ENCODE peak calls at places on chromosomes 12 and 14, in seven cellular contexts. F, J, E, W, H, T and A are unnamed samples.
A peak's percentile ranks its signal among the peaks of the same experiment; 100 is the strongest.

GRCh38 chr12:105590571-105590970 is 260.1 kb downstream of the C12orf75 start:
- DNase-seq in F (no peak), J (no peak), E (no peak), W (no peak), H (no peak), T (no peak), A (no peak)

GRCh38 chr14:20998674-20999366 is at the start of gene SLC39A2:
- DNase-seq in F (no peak), J (peak; percentile 59), E (no peak), W (no peak), H (no peak), T (no peak), A (no peak)

GRCh38 chr12:102067574-102068258 is 5.9 kb upstream of the WASHC3 start:
- DNase-seq in F (no peak), J (no peak), E (no peak), W (no peak), H (no peak), T (no peak), A (no peak)

GRCh38 chr12:130966443-130967030 is 12.8 kb downstream of the ADGRD1 start:
- DNase-seq in F (no peak), J (no peak), E (no peak), W (no peak), H (no peak), T (no peak), A (no peak)

GRCh38 chr14:102898776-102899515 is 23.5 kb upstream of the AMN start:
- DNase-seq in F (no peak), J (no peak), E (no peak), W (no peak), H (no peak), T (no peak), A (no peak)

GRCh38 chr12:118164798-118165486 is 29.0 kb downstream of the PEBP1 start:
- DNase-seq in F (no peak), J (peak; percentile 67), E (no peak), W (no peak), H (no peak), T (peak; percentile 23), A (no peak)

GRCh38 chr12:124633954-124634352 is 66.5 kb upstream of the NCOR2 start:
- DNase-seq in F (no peak), J (no peak), E (no peak), W (no peak), H (no peak), T (no peak), A (no peak)

GRCh38 chr12:41709463-41710285 is 435.0 kb downstream of the GXYLT1 start:
- DNase-seq in F (no peak), J (no peak), E (no peak), W (no peak), H (no peak), T (peak; percentile 18), A (no peak)

GRCh38 chr12:106914796-106915634 is 40.7 kb upstream of the TMEM263 start:
- DNase-seq in F (no peak), J (no peak), E (no peak), W (no peak), H (no peak), T (no peak), A (no peak)

GRCh38 chr12:39125580-39125979 is 220.2 kb upstream of the CPNE8 start:
- DNase-seq in F (no peak), J (no peak), E (no peak), W (no peak), H (no peak), T (no peak), A (no peak)

GRCh38 chr14:50875359-50876090 is 3.7 kb downstream of the ABHD12B start:
- DNase-seq in F (peak; percentile 50), J (no peak), E (no peak), W (no peak), H (peak; percentile 61), T (peak; percentile 63), A (no peak)

GRCh38 chr14:21070083-21070609 is at the start of gene ARHGEF40:
- DNase-seq in F (no peak), J (peak; percentile 84), E (peak; percentile 74), W (no peak), H (no peak), T (peak; percentile 59), A (no peak)

GRCh38 chr12:46497739-46498138 is 125.2 kb upstream of the SLC38A2 start:
- DNase-seq in F (no peak), J (no peak), E (no peak), W (no peak), H (no peak), T (no peak), A (no peak)

GRCh38 chr12:88855301-88855700 is 275.0 kb upstream of the KITLG start:
- DNase-seq in F (no peak), J (no peak), E (no peak), W (no peak), H (no peak), T (no peak), A (no peak)

GRCh38 chr12:93879476-93880376 is 202.6 kb downstream of the CRADD start:
- DNase-seq in F (no peak), J (no peak), E (no peak), W (no peak), H (no peak), T (no peak), A (no peak)

GRCh38 chr12:6697584-6698351 is 2.8 kb downstream of the PIANP start:
- DNase-seq in F (no peak), J (peak; percentile 72), E (peak; percentile 42), W (no peak), H (peak; percentile 53), T (peak; percentile 91), A (no peak)

GRCh38 chr12:54723653-54724256 is 75.6 kb upstream of the DCD start:
- DNase-seq in F (peak; percentile 27), J (peak; percentile 34), E (no peak), W (peak; percentile 5), H (no peak), T (no peak), A (peak; percentile 3)

GRCh38 chr12:106135781-106136180 is 3.0 kb downstream of the NUAK1 start:
- DNase-seq in F (no peak), J (peak; percentile 26), E (no peak), W (no peak), H (no peak), T (no peak), A (no peak)

GRCh38 chr12:48824112-48824511 is 5.8 kb downstream of the CACNB3 start:
- DNase-seq in F (no peak), J (no peak), E (peak; percentile 38), W (no peak), H (no peak), T (no peak), A (no peak)

GRCh38 chr12:106327256-106327852 is 24.8 kb downstream of the TCP11L2 start:
- DNase-seq in F (no peak), J (no peak), E (no peak), W (no peak), H (no peak), T (no peak), A (no peak)

GRCh38 chr14:56056031-56056430 is 62.2 kb upstream of the PELI2 start:
- DNase-seq in F (no peak), J (no peak), E (no peak), W (no peak), H (no peak), T (no peak), A (no peak)

GRCh38 chr14:91127411-91127810 is 13.5 kb downstream of the DGLUCY start:
- DNase-seq in F (no peak), J (no peak), E (peak; percentile 90), W (no peak), H (no peak), T (no peak), A (no peak)